ENCODE peak calls at places on chromosome 14, in four cellular contexts. One of them, this sample, is unnamed.

GRCh38 chr14:98766818-98767217 is 505.2 kb downstream of the BCL11B start:
- DNase-seq in body of pancreas: no peak
- DNase-seq in H9: no peak
- DNase-seq in HCT116: no peak
- DNase-seq in this sample: no peak

GRCh38 chr14:91511014-91511466 is 930 bp upstream of the PPP4R3A start:
- DNase-seq in body of pancreas: no peak
- DNase-seq in H9: no peak
- DNase-seq in HCT116: peak
- DNase-seq in this sample: no peak

GRCh38 chr14:24441904-24442239 is 704 bp downstream of the SDR39U1 start:
- DNase-seq in body of pancreas: no peak
- DNase-seq in H9: no peak
- DNase-seq in HCT116: no peak
- DNase-seq in this sample: no peak

GRCh38 chr14:94330432-94330831 is 7.3 kb upstream of the SERPINA6 start:
- DNase-seq in body of pancreas: no peak
- DNase-seq in H9: no peak
- DNase-seq in HCT116: no peak
- DNase-seq in this sample: no peak

GRCh38 chr14:45089813-45090212 is 5.9 kb downstream of the PRPF39 start:
- DNase-seq in body of pancreas: no peak
- DNase-seq in H9: no peak
- DNase-seq in HCT116: no peak
- DNase-seq in this sample: no peak

GRCh38 chr14:55099741-55100140 is 29.3 kb upstream of the LGALS3 start:
- DNase-seq in body of pancreas: no peak
- DNase-seq in H9: no peak
- DNase-seq in HCT116: no peak
- DNase-seq in this sample: peak

GRCh38 chr14:61562321-61563161 is 132.8 kb upstream of the HIF1A start:
- DNase-seq in body of pancreas: peak
- DNase-seq in H9: no peak
- DNase-seq in HCT116: peak
- DNase-seq in this sample: no peak

GRCh38 chr14:99566009-99566389 is 38.0 kb downstream of the CCDC85C start:
- DNase-seq in body of pancreas: peak
- DNase-seq in H9: no peak
- DNase-seq in HCT116: no peak
- DNase-seq in this sample: no peak

GRCh38 chr14:54687750-54688119 is 120.8 kb downstream of the SAMD4A start:
- DNase-seq in body of pancreas: no peak
- DNase-seq in H9: no peak
- DNase-seq in HCT116: no peak
- DNase-seq in this sample: no peak

GRCh38 chr14:99531221-99532096 is 50.2 kb downstream of the CCNK start:
- DNase-seq in body of pancreas: no peak
- DNase-seq in H9: no peak
- DNase-seq in HCT116: no peak
- DNase-seq in this sample: peak

GRCh38 chr14:49173765-49174373 is 412.3 kb downstream of the RPS29 start:
- DNase-seq in body of pancreas: peak
- DNase-seq in H9: peak
- DNase-seq in HCT116: peak
- DNase-seq in this sample: peak

GRCh38 chr14:64738306-64738879 is 34.2 kb downstream of the PLEKHG3 start:
- DNase-seq in body of pancreas: no peak
- DNase-seq in H9: no peak
- DNase-seq in HCT116: no peak
- DNase-seq in this sample: no peak

GRCh38 chr14:90791481-90791880 is 24.7 kb downstream of the TTC7B start:
- DNase-seq in body of pancreas: no peak
- DNase-seq in H9: no peak
- DNase-seq in HCT116: no peak
- DNase-seq in this sample: no peak

DNA sequence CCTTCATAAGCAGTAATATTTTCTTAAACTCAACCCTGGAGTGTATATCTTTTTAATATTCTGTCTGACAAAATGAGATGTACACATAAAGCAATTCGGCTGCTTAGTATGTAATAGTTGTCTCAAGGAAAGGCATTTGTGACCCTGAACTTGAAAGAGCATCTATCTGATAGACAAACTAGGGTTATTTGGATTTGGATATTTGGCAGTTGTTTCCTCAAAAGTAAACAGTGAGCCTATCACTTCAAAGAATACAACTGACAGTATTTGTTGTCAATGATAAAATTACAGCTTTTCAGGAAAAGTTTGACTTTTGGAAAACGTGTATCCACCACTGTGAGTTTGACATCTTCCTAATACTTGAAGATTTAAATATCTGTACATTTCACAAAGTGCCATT is 123.4 kb downstream of the TGFB3 start:
- DNase-seq in body of pancreas: no peak
- DNase-seq in H9: no peak
- DNase-seq in HCT116: no peak
- DNase-seq in this sample: no peak
- TF ChIP-seq CTCF in body of pancreas: no peak
- TF ChIP-seq CTCF in H9: no peak
- TF ChIP-seq CTCF in HCT116: no peak
- TF ChIP-seq CTCF in this sample: no peak

GRCh38 chr14:31543969-31544799 is 17.0 kb upstream of the NUBPL start:
- DNase-seq in body of pancreas: no peak
- DNase-seq in H9: no peak
- DNase-seq in HCT116: peak
- DNase-seq in this sample: peak
- TF ChIP-seq CTCF in body of pancreas: no peak
- TF ChIP-seq CTCF in H9: peak
- TF ChIP-seq CTCF in HCT116: no peak
- TF ChIP-seq CTCF in this sample: peak

DNA sequence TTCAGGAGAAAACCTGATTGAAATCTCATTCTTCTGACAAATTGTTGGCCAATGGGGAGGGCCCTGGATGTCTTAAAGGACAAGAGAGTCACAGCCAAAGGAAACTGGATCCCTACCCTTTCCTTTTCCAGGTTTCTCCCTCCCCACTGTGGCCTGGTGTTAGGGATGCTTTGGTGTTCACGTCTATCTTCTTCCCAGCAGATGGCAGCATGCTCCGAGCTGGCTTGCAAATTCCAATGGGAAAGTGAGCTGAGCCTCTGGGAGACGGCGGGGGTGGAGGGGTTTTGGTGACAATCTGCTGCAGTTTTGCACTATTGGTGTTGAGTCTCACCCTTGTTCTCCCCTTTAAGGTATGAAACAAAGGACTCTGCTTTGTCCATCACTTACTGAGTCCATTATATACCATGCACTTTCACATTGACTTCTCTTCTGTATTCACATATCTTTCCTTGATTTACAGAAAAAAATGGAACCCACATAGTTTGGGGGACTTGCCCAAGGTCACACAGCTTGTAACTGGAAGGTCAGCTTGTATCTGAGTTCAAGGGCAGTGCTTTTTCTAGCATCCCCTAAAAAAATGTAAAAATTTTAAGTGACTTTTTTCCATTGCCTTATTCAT is 39.3 kb downstream of the CCDC177 start:
- DNase-seq in body of pancreas: peak
- DNase-seq in H9: peak
- DNase-seq in HCT116: peak
- DNase-seq in this sample: peak
- TF ChIP-seq CTCF in body of pancreas: no peak
- TF ChIP-seq CTCF in H9: peak
- TF ChIP-seq CTCF in HCT116: peak
- TF ChIP-seq CTCF in this sample: peak

GRCh38 chr14:105294142-105294597 is 6.6 kb downstream of the BRF1 start:
- DNase-seq in body of pancreas: peak
- DNase-seq in H9: no peak
- DNase-seq in HCT116: no peak
- DNase-seq in this sample: peak

GRCh38 chr14:105286759-105287144 is 14.0 kb downstream of the BRF1 start:
- DNase-seq in body of pancreas: no peak
- DNase-seq in H9: no peak
- DNase-seq in HCT116: no peak
- DNase-seq in this sample: no peak

GRCh38 chr14:105287249-105288102 is 13.3 kb downstream of the BRF1 start:
- DNase-seq in body of pancreas: no peak
- DNase-seq in H9: no peak
- DNase-seq in HCT116: no peak
- DNase-seq in this sample: no peak

GRCh38 chr14:105292810-105293711 is 7.7 kb downstream of the BRF1 start:
- DNase-seq in body of pancreas: no peak
- DNase-seq in H9: no peak
- DNase-seq in HCT116: no peak
- DNase-seq in this sample: no peak

DNA sequence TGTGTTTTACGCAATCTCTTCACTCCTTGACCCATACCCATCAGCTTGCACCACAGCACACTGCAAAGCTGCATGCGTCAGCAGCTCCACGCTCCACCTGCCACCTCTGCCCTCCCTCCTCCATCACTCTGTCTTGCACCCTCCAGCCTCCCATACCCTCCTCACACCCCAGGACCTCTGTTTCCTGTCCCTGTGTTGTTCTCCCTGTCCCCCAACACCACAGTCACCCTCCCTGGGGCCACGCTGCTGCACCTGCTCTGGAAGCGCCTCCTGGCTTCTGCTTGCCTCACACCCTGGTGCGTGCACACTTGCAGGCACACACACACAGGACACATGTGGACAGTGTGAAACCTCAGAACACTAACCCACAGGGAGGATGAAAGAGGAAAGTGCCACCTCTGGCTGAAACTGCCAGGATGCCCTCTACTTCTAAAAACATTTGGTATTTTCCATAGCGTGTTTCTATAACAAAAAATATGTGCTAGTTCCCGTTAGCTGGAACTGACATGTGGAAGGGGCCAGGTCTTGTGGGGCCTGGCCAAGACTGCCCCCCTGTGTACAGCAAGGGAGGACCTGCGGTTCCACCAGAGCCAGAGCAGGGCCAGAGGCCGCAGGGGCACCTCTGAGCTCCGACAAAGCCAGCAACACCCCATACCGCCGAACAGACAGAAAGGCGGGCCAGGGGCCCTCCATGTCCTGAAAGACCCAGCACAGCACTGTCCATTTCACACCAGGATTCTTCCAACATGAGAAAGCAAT is 10.0 kb downstream of the BRF1 start:
- DNase-seq in body of pancreas: no peak
- DNase-seq in H9: no peak
- DNase-seq in HCT116: no peak
- DNase-seq in this sample: no peak
- TF ChIP-seq CTCF in body of pancreas: no peak
- TF ChIP-seq CTCF in H9: peak
- TF ChIP-seq CTCF in HCT116: no peak
- TF ChIP-seq CTCF in this sample: no peak